ENCODE peak calls at places on chromosome 2, in four cellular contexts. P is dorsolateral prefrontal cortex, G is nephron progenitor cell, V is GM23338. X is an unnamed sample.

GRCh38 chr2:99818842-99819241 is 323.5 kb downstream of the AFF3 start:
- DNase-seq in G (no peak), P (no peak), V (no peak), X (no peak)

GRCh38 chr2:200860092-200860795 is 4.2 kb downstream of the CLK1 start:
- DNase-seq in G (no peak), P (no peak), V (peak), X (no peak)

GRCh38 chr2:10253596-10254372 is 48.9 kb upstream of the HPCAL1 start:
- DNase-seq in G (no peak), V (no peak), P (no peak), X (no peak)

GRCh38 chr2:120318626-120319025 is 27.3 kb upstream of the INHBB start:
- DNase-seq in V (no peak), G (no peak), P (no peak), X (no peak)

GRCh38 chr2:38708900-38709321 is 42.2 kb downstream of the SRSF7 start:
- DNase-seq in P (no peak), V (peak), G (no peak), X (no peak)

GRCh38 chr2:68031546-68032160 is 31.2 kb downstream of the C1D start:
- DNase-seq in V (peak), G (no peak), P (no peak), X (no peak)

GRCh38 chr2:61220768-61221167 is 58.8 kb downstream of the C2orf74 start:
- DNase-seq in G (no peak), V (peak), P (no peak), X (no peak)

GRCh38 chr2:55408098-55408882 is 11.4 kb downstream of the CCDC88A start:
- DNase-seq in P (no peak), V (no peak), G (no peak), X (no peak)

GRCh38 chr2:17962874-17963273 is 84.4 kb downstream of the KCNS3 start:
- DNase-seq in V (peak), G (no peak), P (no peak), X (peak)

GRCh38 chr2:33229646-33230045 is 246.8 kb upstream of the RASGRP3 start:
- DNase-seq in P (no peak), V (no peak), G (no peak), X (no peak)

GRCh38 chr2:38190542-38191218 is 114.7 kb upstream of the CYP1B1 start:
- DNase-seq in V (no peak), P (no peak), G (no peak), X (no peak)

GRCh38 chr2:164737612-164738081 is 104.0 kb downstream of the COBLL1 start:
- DNase-seq in V (peak), P (peak), G (peak), X (peak)

GRCh38 chr2:118858485-118859156 is 11.2 kb upstream of the EN1 start:
- DNase-seq in P (no peak), V (peak), G (peak), X (no peak)

GRCh38 chr2:167905668-167906067 is 341.7 kb downstream of the STK39 start:
- DNase-seq in G (no peak), V (no peak), P (no peak), X (no peak)

GRCh38 chr2:176518823-176519222 is 249.6 kb downstream of the MTX2 start:
- DNase-seq in G (no peak), V (peak), P (peak), X (peak)

GRCh38 chr2:206981739-206982336 is 42.5 kb downstream of the CPO start:
- DNase-seq in G (peak), V (peak), P (peak), X (peak)
- TF ChIP-seq CTCF in G (peak), V (peak), P (peak), X (peak)

DNA sequence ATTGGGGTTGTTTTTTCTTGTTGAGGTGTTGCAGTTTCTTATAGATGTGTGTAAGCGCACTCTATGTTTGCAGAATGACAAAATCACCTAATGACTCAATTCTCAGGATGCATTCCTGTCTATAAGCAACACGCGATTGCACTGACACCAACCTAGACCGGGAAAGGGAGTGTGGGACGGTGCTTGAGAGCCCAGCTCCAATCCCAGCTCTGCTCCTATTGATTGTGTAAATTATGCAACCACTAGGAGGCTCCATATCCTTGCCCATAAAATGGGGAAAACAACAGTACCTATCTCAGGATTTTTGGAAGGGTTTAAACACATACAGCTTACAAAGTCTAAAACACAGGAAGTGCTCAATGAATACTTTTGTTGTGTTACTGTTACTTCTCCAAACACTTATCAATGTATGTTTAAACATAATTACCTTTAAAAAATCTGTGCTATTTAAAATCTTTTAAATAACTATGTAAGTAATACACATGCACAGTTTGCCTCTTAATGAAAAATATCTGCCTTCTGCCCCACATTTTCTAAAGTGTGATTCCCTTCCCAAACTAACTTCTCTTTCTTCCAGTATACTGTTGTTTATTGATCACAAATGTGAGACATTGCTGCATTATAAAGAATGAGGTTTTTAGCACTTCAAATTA is 132.5 kb downstream of the SPHKAP start:
- DNase-seq in V (peak), G (peak), P (no peak), X (peak)
- TF ChIP-seq CTCF in V (peak), G (peak), P (peak), X (peak)

GRCh38 chr2:65382776-65383357 is 49.5 kb downstream of the SPRED2 start:
- DNase-seq in V (peak), P (peak), G (peak), X (no peak)
- TF ChIP-seq CTCF in V (no peak), P (no peak), G (no peak), X (no peak)

DNA sequence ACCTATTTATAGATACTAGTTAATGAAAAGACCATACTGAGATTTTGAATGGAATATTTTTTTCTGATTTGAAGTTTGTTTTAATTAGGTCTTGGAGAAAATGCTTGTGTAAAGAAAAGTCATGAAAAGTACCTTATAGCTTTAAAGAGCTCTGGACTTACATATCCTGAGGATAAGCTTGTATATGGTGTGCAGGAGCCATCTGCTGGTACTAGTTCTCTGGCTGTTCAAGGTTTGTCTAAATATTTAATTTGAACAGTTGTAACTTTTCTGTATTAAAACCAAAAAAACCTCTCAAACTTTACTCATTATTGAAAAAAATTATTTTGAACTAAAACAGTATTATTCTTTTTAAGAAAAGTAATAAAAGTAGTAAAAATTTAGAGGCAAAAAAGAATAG is 50.2 kb downstream of the UBR3 start:
- DNase-seq in G (no peak), V (no peak), P (no peak), X (no peak)
- TF ChIP-seq CTCF in G (no peak), V (peak), P (peak), X (no peak)

GRCh38 chr2:131584380-131584779 is 56.7 kb downstream of the CCDC74A start:
- DNase-seq in P (no peak), G (no peak), V (no peak), X (no peak)

GRCh38 chr2:131577812-131578211 is 50.1 kb downstream of the CCDC74A start:
- DNase-seq in G (no peak), V (no peak), P (no peak), X (no peak)

GRCh38 chr2:131584940-131585339 is 57.3 kb downstream of the CCDC74A start:
- DNase-seq in G (no peak), V (no peak), P (no peak), X (no peak)

DNA sequence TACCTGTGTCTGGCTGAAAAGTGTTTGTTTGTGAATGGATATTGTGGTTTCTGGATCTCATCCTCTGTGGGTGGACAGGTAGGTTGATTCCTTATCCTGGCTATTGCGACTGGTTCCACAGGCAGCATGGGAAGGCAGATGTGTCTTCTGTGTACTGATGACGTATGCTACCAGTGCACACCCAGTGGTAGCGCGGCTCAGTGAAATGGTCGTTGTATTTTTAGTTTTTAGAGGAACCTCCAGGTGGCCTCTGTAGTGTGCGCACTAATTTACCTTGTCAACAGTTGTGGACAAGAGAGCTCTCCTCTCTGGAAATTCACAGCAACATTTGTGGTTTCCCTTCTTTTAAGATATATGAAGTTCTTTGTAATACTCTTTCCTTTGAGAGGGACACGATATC is 52.5 kb downstream of the CCDC74A start:
- DNase-seq in V (no peak), G (no peak), P (no peak), X (no peak)
- TF ChIP-seq CTCF in V (no peak), G (no peak), P (no peak), X (no peak)

DNA sequence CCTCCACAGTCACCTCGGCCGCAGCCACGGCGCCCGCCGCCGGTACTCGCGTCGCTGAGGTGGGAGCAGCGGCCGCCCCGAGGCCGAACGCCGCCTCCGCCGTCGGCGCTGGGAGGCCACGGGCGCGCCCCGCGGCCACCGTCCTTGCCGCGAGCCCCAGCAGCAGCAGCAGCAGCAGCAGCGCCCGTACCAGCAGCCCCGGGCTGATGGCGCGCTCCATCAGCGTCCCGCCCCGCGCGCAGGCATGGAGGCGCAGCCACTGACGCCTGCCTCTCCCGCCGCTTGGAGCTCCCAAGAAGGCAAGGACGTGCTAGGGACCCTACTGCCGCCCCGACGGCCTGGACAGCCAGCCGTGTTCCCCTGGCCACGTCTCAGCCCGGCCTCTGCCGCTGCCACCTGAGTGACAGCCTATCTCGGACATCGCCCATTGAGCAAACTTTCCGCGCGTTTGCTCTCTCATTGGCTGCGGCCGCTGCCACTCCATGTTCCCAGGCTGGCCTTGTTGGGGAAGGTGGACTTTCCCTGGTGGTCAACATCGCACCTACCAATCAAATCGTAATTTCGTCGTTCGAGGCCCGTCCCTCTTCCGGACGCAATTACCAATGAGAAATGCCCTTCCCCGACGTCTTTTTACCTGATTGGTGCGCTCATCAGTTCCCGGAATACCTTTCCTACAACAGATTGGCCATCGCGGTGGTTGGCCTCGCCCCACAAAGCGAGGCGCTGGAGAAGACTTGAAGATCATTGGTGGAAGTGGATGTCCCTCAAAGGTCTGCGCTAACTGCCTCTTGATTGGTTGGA is at the start of gene EIF2AK3:
- DNase-seq in V (peak), G (peak), P (peak), X (peak)
- TF ChIP-seq CTCF in V (no peak), G (no peak), P (peak), X (peak)

X was measured in endothelial cell.